ENCODE peak calls at places on chromosomes 12 and 14, in four cellular contexts. O is H9, Z is neuronal stem cell, Q is IMR-90. L is an unnamed sample.

GRCh38 chr12:3432868-3433267 is 58.1 kb upstream of the PRMT8 start:
- DNase-seq in Z (no peak), O (peak), Q (no peak), L (no peak)

GRCh38 chr14:44165286-44165685 is 341.8 kb downstream of the FSCB start:
- DNase-seq in O (no peak), Z (no peak), Q (no peak), L (no peak)

GRCh38 chr12:124379938-124380754 is 85.3 kb downstream of the RFLNA start:
- DNase-seq in Q (peak), O (no peak), Z (no peak), L (peak)

GRCh38 chr12:54587315-54587821 is 1.1 kb downstream of the PPP1R1A start:
- DNase-seq in O (no peak), Z (no peak), Q (no peak), L (no peak)

GRCh38 chr12:75660805-75661404 is 149.5 kb upstream of the KRR1 start:
- DNase-seq in Z (no peak), O (no peak), Q (peak), L (no peak)

GRCh38 chr12:96302706-96303310 is 97.4 kb downstream of the CDK17 start:
- DNase-seq in Q (no peak), O (no peak), Z (no peak), L (peak)

GRCh38 chr12:47907851-47908454 is 3.2 kb upstream of the VDR start:
- DNase-seq in Z (no peak), O (no peak), Q (no peak), L (no peak)

GRCh38 chr12:65800928-65801327 is 23.4 kb upstream of the HMGA2 start:
- DNase-seq in O (no peak), Q (peak), Z (no peak), L (peak)

GRCh38 chr12:130362060-130362459 is 24.4 kb downstream of the PIWIL1 start:
- DNase-seq in Q (no peak), Z (no peak), O (no peak), L (no peak)

GRCh38 chr12:85424581-85425348 is 144.7 kb downstream of the ALX1 start:
- DNase-seq in Z (no peak), O (no peak), Q (peak), L (peak)

GRCh38 chr14:71725802-71726638 is 206.2 kb upstream of the RGS6 start:
- DNase-seq in O (no peak), Z (no peak), Q (peak), L (peak)

GRCh38 chr12:91179315-91179714 is 3.3 kb downstream of the DCN start:
- DNase-seq in O (no peak), Q (peak), Z (no peak), L (peak)

GRCh38 chr12:54017027-54017788 is 8.4 kb downstream of the HOXC8 start:
- DNase-seq in Z (no peak), O (peak), Q (no peak), L (no peak)

GRCh38 chr14:67480011-67480410 is 8.5 kb downstream of the TMEM229B start:
- DNase-seq in O (no peak), Q (no peak), Z (no peak), L (no peak)

GRCh38 chr14:34931206-34931605 is 51.6 kb upstream of the SRP54 start:
- DNase-seq in Q (peak), Z (no peak), O (no peak), L (no peak)

GRCh38 chr12:53867216-53868012 is 71.2 kb upstream of the HOXC13 start:
- DNase-seq in Q (no peak), Z (no peak), O (peak), L (no peak)

GRCh38 chr14:76710093-76711010 is 50.9 kb upstream of the VASH1 start:
- DNase-seq in Q (peak), O (no peak), Z (peak), L (peak)

GRCh38 chr12:57435288-57435687 is 704 bp downstream of the INHBC start:
- DNase-seq in O (no peak), Q (no peak), Z (no peak), L (no peak)

GRCh38 chr12:70982991-70983390 is 62.5 kb upstream of the PTPRR start:
- DNase-seq in O (no peak), Z (no peak), Q (peak), L (no peak)

GRCh38 chr12:118025168-118025567 is 8.7 kb downstream of the RFC5 start:
- DNase-seq in Q (no peak), Z (no peak), O (no peak), L (no peak)

GRCh38 chr14:69666112-69666511 is 54.7 kb downstream of the SUSD6 start:
- DNase-seq in Q (no peak), Z (no peak), O (no peak), L (peak)

GRCh38 chr14:29548948-29549370 is 378.7 kb downstream of the PRKD1 start:
- DNase-seq in Z (peak), O (no peak), Q (peak), L (peak)

GRCh38 chr12:57939291-57939690 is 2.1 kb upstream of the ATP23 start:
- DNase-seq in O (no peak), Z (no peak), Q (no peak), L (no peak)

GRCh38 chr12:65756956-65757511 is 67.2 kb upstream of the HMGA2 start:
- DNase-seq in Q (peak), Z (no peak), O (no peak), L (no peak)

GRCh38 chr12:85626031-85626781 is 210.0 kb downstream of the RASSF9 start:
- DNase-seq in Q (peak), O (no peak), Z (no peak), L (peak)

GRCh38 chr12:118058881-118059644 is 1.9 kb downstream of the WSB2 start:
- DNase-seq in Z (no peak), Q (peak), O (no peak), L (peak)

GRCh38 chr14:24876009-24876690 is 173.8 kb downstream of the STXBP6 start:
- DNase-seq in O (no peak), Z (no peak), Q (no peak), L (no peak)

GRCh38 chr12:21941522-21942376 is 523 bp upstream of the ABCC9 start:
- DNase-seq in Z (peak), O (peak), Q (peak), L (peak)

GRCh38 chr12:132156926-132157325 is 12.7 kb downstream of the NOC4L start:
- DNase-seq in Z (no peak), O (no peak), Q (no peak), L (no peak)

GRCh38 chr14:37992489-37992888 is 215.2 kb upstream of the SSTR1 start:
- DNase-seq in Z (no peak), Q (no peak), O (no peak), L (no peak)

GRCh38 chr14:77721437-77721836 is 13.5 kb downstream of the SLIRP start:
- DNase-seq in Z (no peak), O (no peak), Q (no peak), L (no peak)

GRCh38 chr14:94768521-94769412 is 1.1 kb downstream of the GSC start:
- DNase-seq in Z (no peak), O (peak), Q (no peak), L (peak)

GRCh38 chr12:96211989-96212388 is 17.8 kb downstream of the ELK3 start:
- DNase-seq in O (no peak), Q (no peak), Z (no peak), L (no peak)

GRCh38 chr12:66176525-66176924 is 6.7 kb upstream of the TMBIM4 start:
- DNase-seq in O (no peak), Q (peak), Z (no peak), L (no peak)

GRCh38 chr12:25959069-25959961 is 833 bp downstream of the RASSF8 start:
- DNase-seq in O (peak), Z (no peak), Q (peak), L (peak)
- H3K9ac ChIP-seq in O (peak), Z (peak), Q (peak), L (peak)

DNA sequence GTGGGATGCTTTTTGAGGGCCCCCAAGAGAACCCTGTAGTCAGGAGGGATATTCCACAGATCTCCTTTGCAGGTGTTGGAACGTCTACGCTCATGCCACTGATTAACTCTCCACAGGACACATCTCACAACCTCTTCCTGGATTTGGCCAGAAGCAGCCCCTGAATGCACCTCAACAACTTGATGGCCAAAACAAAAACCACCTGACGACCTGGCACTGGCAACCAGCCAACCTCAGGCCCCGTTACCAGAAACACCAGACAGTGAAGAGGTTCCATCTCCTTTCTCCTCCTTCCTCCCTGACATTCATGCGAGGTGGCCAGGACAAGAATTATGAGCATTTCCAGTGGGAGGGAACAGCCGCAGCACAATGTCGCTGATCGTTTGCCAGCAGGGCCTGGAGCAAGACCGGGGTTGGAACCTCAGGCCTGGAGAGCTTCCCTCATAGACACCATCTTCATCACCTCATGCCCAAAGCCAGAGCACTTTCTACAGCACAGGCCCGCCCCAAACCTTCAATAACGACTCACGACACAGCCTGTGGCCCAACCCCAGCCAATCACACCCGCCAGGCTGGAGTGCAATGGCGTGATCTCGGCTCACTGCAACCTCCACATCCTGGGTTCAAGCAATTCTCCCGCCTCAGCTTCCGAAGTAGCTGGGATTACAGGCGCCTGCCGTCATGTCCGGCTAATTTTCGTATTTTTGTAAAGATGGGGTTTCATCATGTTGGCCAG is 48.8 kb downstream of the CCDC88C start:
- DNase-seq in Q (no peak), Z (no peak), O (no peak), L (no peak)
- H3K9ac ChIP-seq in Q (no peak), Z (no peak), O (no peak), L (no peak)

GRCh38 chr12:97435153-97435552 is 27.5 kb upstream of the RMST start:
- DNase-seq in O (no peak), Z (no peak), Q (no peak), L (no peak)
- H3K9ac ChIP-seq in O (no peak), Z (no peak), Q (no peak), L (no peak)

GRCh38 chr12:12770262-12770661 is 15.2 kb upstream of the APOLD1 start:
- DNase-seq in O (no peak), Q (no peak), Z (no peak), L (no peak)

GRCh38 chr12:12779529-12779928 is 5.9 kb upstream of the APOLD1 start:
- DNase-seq in Z (no peak), Q (peak), O (no peak), L (peak)

GRCh38 chr12:12774791-12775190 is 10.7 kb upstream of the APOLD1 start:
- DNase-seq in Q (peak), O (no peak), Z (no peak), L (no peak)

GRCh38 chr12:12777056-12777455 is 8.4 kb upstream of the APOLD1 start:
- DNase-seq in Z (no peak), Q (no peak), O (no peak), L (no peak)

GRCh38 chr12:12776261-12776660 is 9.2 kb upstream of the APOLD1 start:
- DNase-seq in O (no peak), Q (peak), Z (no peak), L (no peak)
- H3K9ac ChIP-seq in O (no peak), Q (no peak), Z (no peak), L (no peak)

DNA sequence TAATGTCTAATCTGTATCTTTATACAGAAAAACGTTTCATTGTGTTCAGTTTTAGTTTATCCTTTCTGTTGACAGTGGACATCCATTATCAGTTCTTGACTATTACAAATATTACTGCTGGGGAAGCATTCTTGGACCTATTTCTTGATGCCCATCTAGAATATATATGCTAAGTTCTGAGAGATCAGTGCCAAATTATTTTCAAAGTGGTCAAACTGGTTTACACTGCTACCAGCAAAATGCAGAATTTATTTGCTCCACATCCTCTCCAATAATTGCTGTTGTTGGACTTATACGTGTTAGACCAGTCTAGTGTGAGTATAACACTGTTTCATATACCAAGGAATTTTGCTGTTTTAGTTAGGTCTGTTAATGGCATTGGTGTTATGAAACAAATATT is 85.5 kb upstream of the TRAF3 start:
- DNase-seq in Z (no peak), O (no peak), Q (no peak), L (no peak)
- H3K9ac ChIP-seq in Z (no peak), O (no peak), Q (no peak), L (no peak)